ENCODE peak calls at places on chromosomes 3 and 15, in seven cellular contexts. Y is SK-N-SH, L is HepG2, W is GM12878, O is T47D, A is HCT116, U is H1. V is an unnamed sample.

GRCh38 chr15:44537728-44538240 is 837 bp downstream of the EIF3J start:
- DNase-seq in Y (peak; percentile 33), L (peak; percentile 49), W (no peak), O (peak; percentile 10), A (no peak), U (no peak), V (peak; percentile 21)

GRCh38 chr3:127690823-127691452 is 18.2 kb downstream of the ABTB1 start:
- DNase-seq in Y (peak; percentile 73), L (peak; percentile 59), W (no peak), O (no peak), A (peak; percentile 43), U (peak; percentile 62), V (peak; percentile 46)

GRCh38 chr15:59524331-59524731 is 86.3 kb downstream of the FAM81A start:
- DNase-seq in Y (no peak), L (no peak), W (no peak), O (no peak), A (no peak), U (no peak), V (no peak)

GRCh38 chr3:194606941-194607340 is 26.3 kb downstream of the TMEM44 start:
- DNase-seq in Y (no peak), L (no peak), W (no peak), O (no peak), A (no peak), U (no peak), V (no peak)

GRCh38 chr3:128735884-128736283 is 9.9 kb downstream of the RAB7A start:
- DNase-seq in Y (no peak), L (no peak), W (no peak), O (no peak), A (no peak), U (no peak), V (no peak)

GRCh38 chr3:133921592-133921991 is 25.9 kb upstream of the RAB6B start:
- DNase-seq in Y (no peak), L (no peak), W (no peak), O (no peak), A (no peak), U (no peak), V (no peak)

GRCh38 chr15:61921093-61921492 is 139.2 kb downstream of the VPS13C start:
- DNase-seq in Y (no peak), L (no peak), W (no peak), O (no peak), A (no peak), U (no peak), V (no peak)

GRCh38 chr15:34122771-34123183 is 20.9 kb downstream of the PGBD4 start:
- DNase-seq in Y (no peak), L (peak; percentile 14), W (peak; percentile 42), O (no peak), A (no peak), U (no peak), V (no peak)

GRCh38 chr3:140748171-140748570 is 70.3 kb downstream of the TRIM42 start:
- DNase-seq in Y (no peak), L (no peak), W (no peak), O (no peak), A (no peak), U (no peak), V (no peak)

GRCh38 chr3:147351301-147351700 is 55.0 kb downstream of the ZIC4 start:
- DNase-seq in Y (no peak), L (no peak), W (no peak), O (no peak), A (no peak), U (no peak), V (no peak)

GRCh38 chr3:66763294-66763693 is 234.8 kb upstream of the KBTBD8 start:
- DNase-seq in Y (no peak), L (no peak), W (no peak), O (peak; percentile 44), A (no peak), U (no peak), V (no peak)

GRCh38 chr3:189262746-189263145 is 91.0 kb downstream of the TPRG1 start:
- DNase-seq in Y (no peak), L (no peak), W (no peak), O (no peak), A (no peak), U (no peak), V (no peak)

GRCh38 chr3:158405507-158405906 is 165.5 kb upstream of the MLF1 start:
- DNase-seq in Y (no peak), L (no peak), W (no peak), O (no peak), A (no peak), U (no peak), V (no peak)
- TF ChIP-seq JUND in Y (no peak), L (no peak), W (no peak), O (no peak), A (no peak), U (no peak), V (no peak)

GRCh38 chr15:38531509-38531908 is 33.1 kb downstream of the RASGRP1 start:
- DNase-seq in Y (no peak), L (no peak), W (no peak), O (no peak), A (no peak), U (no peak), V (no peak)
- TF ChIP-seq JUND in Y (peak; percentile 70), L (no peak), W (no peak), O (no peak), A (no peak), U (no peak), V (peak; percentile 17)

GRCh38 chr3:100882571-100882981 is 110.6 kb downstream of the ABI3BP start:
- DNase-seq in Y (no peak), L (no peak), W (no peak), O (no peak), A (no peak), U (no peak), V (no peak)

GRCh38 chr3:100880072-100880471 is 113.1 kb downstream of the ABI3BP start:
- DNase-seq in Y (peak; percentile 11), L (no peak), W (no peak), O (no peak), A (no peak), U (no peak), V (no peak)

GRCh38 chr3:100877286-100877685 is 115.9 kb downstream of the ABI3BP start:
- DNase-seq in Y (no peak), L (no peak), W (no peak), O (no peak), A (no peak), U (no peak), V (no peak)

GRCh38 chr3:100880845-100881244 is 112.4 kb downstream of the ABI3BP start:
- DNase-seq in Y (no peak), L (no peak), W (no peak), O (no peak), A (no peak), U (no peak), V (no peak)

DNA sequence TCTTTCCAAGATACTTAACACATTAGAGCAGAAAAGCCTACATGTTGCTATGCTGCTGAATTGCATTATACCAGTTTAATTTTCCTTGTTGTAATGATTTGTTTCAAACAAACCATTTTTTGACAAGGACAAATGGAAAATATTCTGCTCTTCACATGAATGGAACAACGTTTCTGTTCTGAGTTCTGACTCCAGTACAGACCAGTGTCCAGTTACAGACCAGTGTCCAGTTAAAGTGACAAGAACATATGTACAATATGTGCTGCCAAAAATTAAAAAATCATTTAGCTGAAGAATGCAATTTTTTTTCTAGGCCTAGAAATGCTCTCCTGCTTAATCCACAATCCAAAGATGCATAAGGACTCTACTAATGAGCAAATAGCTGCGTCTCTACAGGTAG is 113.8 kb downstream of the ABI3BP start:
- DNase-seq in Y (no peak), L (no peak), W (no peak), O (no peak), A (no peak), U (no peak), V (no peak)
- TF ChIP-seq JUND in Y (no peak), L (no peak), W (no peak), O (no peak), A (no peak), U (no peak), V (no peak)

DNA sequence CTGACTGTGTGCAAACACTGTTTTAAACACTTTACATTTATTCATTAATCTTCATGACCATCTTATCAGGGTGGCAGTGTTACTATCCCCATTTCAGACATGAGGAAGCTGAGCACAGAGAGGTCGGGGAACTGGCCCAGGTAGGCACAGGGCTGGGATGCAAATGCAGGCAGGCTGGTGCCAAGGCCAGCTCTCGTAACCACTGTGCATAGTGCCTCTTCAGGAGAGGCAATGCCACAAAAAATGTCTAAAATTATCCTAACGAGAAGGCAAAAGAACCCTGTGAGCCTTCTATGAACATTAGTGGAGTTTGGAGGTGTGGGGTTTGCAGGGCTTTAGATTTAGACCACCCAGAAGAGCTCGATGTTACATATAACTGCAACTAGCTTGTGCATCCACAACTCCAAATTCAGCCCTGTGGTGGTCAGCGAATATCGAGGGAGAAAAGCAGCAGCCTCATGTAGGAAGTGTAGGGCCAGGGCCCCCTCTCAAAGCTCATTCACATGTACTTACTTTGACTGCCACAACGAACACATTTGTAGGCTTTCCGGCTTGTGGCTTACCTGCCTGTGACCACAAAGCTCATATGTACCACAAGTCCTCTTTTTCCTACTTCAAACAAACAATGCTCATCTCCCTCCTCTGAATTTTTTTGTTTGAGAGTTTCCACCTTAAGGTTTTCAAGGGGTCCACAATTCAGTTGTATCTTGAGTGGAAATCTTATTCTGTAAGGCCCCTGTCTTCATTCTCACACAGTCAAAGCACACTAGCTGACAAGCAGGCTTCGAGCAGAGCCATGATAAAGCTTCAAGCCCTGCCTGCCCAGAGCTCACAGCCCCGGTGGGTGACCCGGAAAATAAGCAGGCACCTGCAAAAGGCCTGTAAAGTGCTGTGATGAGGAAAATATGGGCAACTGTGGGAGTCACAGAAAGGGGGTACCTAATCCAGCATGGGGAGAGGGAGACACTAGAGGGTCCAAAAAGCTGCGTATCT is 722.9 kb upstream of the CFAP20DC start:
- DNase-seq in Y (no peak), L (no peak), W (no peak), O (no peak), A (no peak), U (no peak), V (no peak)
- TF ChIP-seq JUND in Y (no peak), L (no peak), W (no peak), O (no peak), A (no peak), U (no peak), V (no peak)

GRCh38 chr3:107206141-107206540 is 171.1 kb upstream of the CCDC54 start:
- DNase-seq in Y (peak; percentile 27), L (peak; percentile 32), W (no peak), O (no peak), A (peak; percentile 37), U (no peak), V (peak; percentile 41)
- TF ChIP-seq JUND in Y (no peak), L (no peak), W (no peak), O (no peak), A (no peak), U (no peak), V (no peak)

DNA sequence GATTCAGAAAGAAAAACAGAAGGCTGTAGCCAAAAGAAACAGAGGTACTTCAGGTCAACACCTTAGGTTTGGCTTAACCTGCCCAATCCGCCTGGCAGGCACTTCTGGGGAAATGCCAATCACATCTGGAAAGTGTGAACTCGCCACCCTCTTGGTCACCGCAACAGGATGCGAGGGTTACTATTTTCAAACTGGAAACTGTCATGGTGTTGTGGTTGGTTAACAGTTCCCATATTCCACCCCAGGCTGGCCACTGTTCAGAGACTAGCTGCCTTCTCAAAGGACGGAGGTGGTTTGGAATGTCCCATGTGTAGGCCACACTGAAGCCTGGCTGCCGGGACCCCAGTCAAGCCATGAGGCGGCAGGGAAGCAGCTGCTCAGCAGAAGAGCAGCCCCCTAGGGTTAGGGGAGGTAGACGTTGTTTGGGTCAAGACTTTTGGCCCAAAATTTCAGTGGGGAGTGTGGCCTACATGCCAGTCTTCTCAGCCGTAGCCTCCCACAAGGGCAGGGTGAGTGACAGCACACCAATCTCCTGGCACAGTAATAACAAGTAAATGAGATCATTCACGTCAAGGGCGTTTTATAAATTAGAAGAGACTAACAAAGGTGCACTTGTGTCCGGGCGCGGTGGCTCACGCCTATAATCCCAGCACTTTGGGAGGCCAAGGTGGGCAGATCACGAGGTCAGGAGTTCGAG is 54.6 kb downstream of the UMPS start:
- DNase-seq in Y (no peak), L (no peak), W (peak; percentile 90), O (no peak), A (no peak), U (no peak), V (no peak)
- TF ChIP-seq JUND in Y (no peak), L (no peak), W (no peak), O (no peak), A (no peak), U (no peak), V (no peak)